ENCODE peak calls at places on chromosome 18, in four cellular contexts. J, N, U and Z are unnamed samples. For H3K36me3, the result is how much of the 10 kb centered on the place peaks cover.

GRCh38 chr18:2627821-2628276 is 27.7 kb upstream of the SMCHD1 start:
- DNase-seq in J (peak), N (no peak), U (no peak), Z (no peak)

GRCh38 chr18:55470826-55471225 is 117.2 kb downstream of the TCF4 start:
- DNase-seq in J (no peak), N (no peak), U (no peak), Z (no peak)

GRCh38 chr18:73719611-73720010 is 428.0 kb downstream of the FBXO15 start:
- DNase-seq in J (no peak), N (no peak), U (no peak), Z (no peak)

GRCh38 chr18:31204833-31205232 is 42.2 kb upstream of the DSC1 start:
- DNase-seq in J (no peak), N (peak), U (no peak), Z (no peak)

GRCh38 chr18:51150430-51150746 is 47.1 kb downstream of the MEX3C start:
- DNase-seq in J (no peak), N (no peak), U (no peak), Z (no peak)

GRCh38 chr18:48838921-48839818 is 111.6 kb downstream of the SMAD7 start:
- DNase-seq in J (peak), N (no peak), U (no peak), Z (no peak)

GRCh38 chr18:1014951-1015627 is 110.4 kb downstream of the ADCYAP1 start:
- DNase-seq in J (no peak), N (no peak), U (peak), Z (no peak)

GRCh38 chr18:1034971-1035370 is 130.3 kb downstream of the ADCYAP1 start:
- DNase-seq in J (no peak), N (no peak), U (no peak), Z (no peak)

GRCh38 chr18:50776383-50776782 is 43.4 kb downstream of the MRO start:
- DNase-seq in J (no peak), N (no peak), U (no peak), Z (no peak)

GRCh38 chr18:32542221-32542798 is 71.6 kb upstream of the GAREM1 start:
- DNase-seq in J (no peak), N (no peak), U (peak), Z (no peak)

GRCh38 chr18:35362531-35362930 is 14.6 kb downstream of the ZNF396 start:
- DNase-seq in J (no peak), N (no peak), U (no peak), Z (no peak)

GRCh38 chr18:3592864-3593263 is 142.9 kb downstream of the TGIF1 start:
- DNase-seq in J (no peak), N (no peak), U (peak), Z (no peak)

GRCh38 chr18:46360841-46361240 is 256.7 kb downstream of the HAUS1 start:
- DNase-seq in J (no peak), N (no peak), U (no peak), Z (no peak)

GRCh38 chr18:50956116-50956515 is 11.7 kb upstream of the ELAC1 start:
- DNase-seq in J (peak), N (no peak), U (no peak), Z (no peak)

GRCh38 chr18:40673150-40673549 is 1281.9 kb upstream of the PIK3C3 start:
- DNase-seq in J (no peak), N (no peak), U (no peak), Z (no peak)

GRCh38 chr18:59249186-59249774 is 24.0 kb downstream of the RAX start:
- DNase-seq in J (peak), N (peak), U (peak), Z (no peak)

GRCh38 chr18:8097399-8097798 is 511.8 kb upstream of the RAB12 start:
- DNase-seq in J (no peak), N (no peak), U (no peak), Z (no peak)

GRCh38 chr18:40935423-40935822 is 1019.6 kb upstream of the PIK3C3 start:
- DNase-seq in J (peak), N (no peak), U (peak), Z (no peak)

GRCh38 chr18:77870894-77871293 is 621.2 kb downstream of the GALR1 start:
- DNase-seq in J (no peak), N (no peak), U (no peak), Z (no peak)

GRCh38 chr18:9466127-9466526 is 9.2 kb upstream of the RALBP1 start:
- DNase-seq in J (no peak), N (no peak), U (no peak), Z (no peak)

GRCh38 chr18:54480616-54481015 is 110.4 kb upstream of the DYNAP start:
- DNase-seq in J (no peak), N (no peak), U (no peak), Z (no peak)

GRCh38 chr18:3816601-3817363 is 366.8 kb downstream of the TGIF1 start:
- DNase-seq in J (peak), N (no peak), U (no peak), Z (no peak)

GRCh38 chr18:58438161-58438983 is 190.5 kb downstream of the ALPK2 start:
- DNase-seq in J (peak), N (no peak), U (no peak), Z (no peak)

GRCh38 chr18:8107426-8107825 is 501.8 kb upstream of the RAB12 start:
- DNase-seq in J (peak), N (no peak), U (no peak), Z (no peak)

GRCh38 chr18:5237723-5238370 is 40.8 kb upstream of the AKAIN1 start:
- DNase-seq in J (peak), N (peak), U (peak), Z (peak)

GRCh38 chr18:3596324-3597158 is 146.6 kb downstream of the TGIF1 start:
- DNase-seq in J (peak), N (peak), U (no peak), Z (peak)

GRCh38 chr18:58562146-58562998 is 66.5 kb downstream of the ALPK2 start:
- DNase-seq in J (no peak), N (no peak), U (no peak), Z (no peak)

GRCh38 chr18:51569153-51569552 is 371.7 kb upstream of the MEX3C start:
- DNase-seq in J (no peak), N (no peak), U (no peak), Z (no peak)

GRCh38 chr18:41594582-41594981 is 360.5 kb upstream of the PIK3C3 start:
- DNase-seq in J (no peak), N (no peak), U (no peak), Z (no peak)

GRCh38 chr18:2978626-2979025 is 34.3 kb downstream of the LPIN2 start:
- DNase-seq in J (peak), N (no peak), U (no peak), Z (no peak)

GRCh38 chr18:59870623-59871130 is 29.1 kb upstream of the PMAIP1 start:
- DNase-seq in J (no peak), N (no peak), U (no peak), Z (no peak)

GRCh38 chr18:63237911-63238710 is 81.5 kb downstream of the BCL2 start:
- DNase-seq in J (peak), N (peak), U (peak), Z (no peak)

GRCh38 chr18:48152549-48152948 is 222.1 kb upstream of the SMAD2 start:
- DNase-seq in J (peak), N (no peak), U (no peak), Z (no peak)

GRCh38 chr18:39523281-39523680 is 1957.7 kb upstream of the CELF4 start:
- DNase-seq in J (peak), N (no peak), U (no peak), Z (no peak)

GRCh38 chr18:413263-413662 is 87.2 kb downstream of the COLEC12 start:
- DNase-seq in J (no peak), N (no peak), U (no peak), Z (no peak)

GRCh38 chr18:37314534-37314933 is 251.1 kb downstream of the CELF4 start:
- DNase-seq in J (no peak), N (no peak), U (peak), Z (no peak)

GRCh38 chr18:37318360-37319037 is 247.1 kb downstream of the CELF4 start:
- DNase-seq in J (no peak), N (no peak), U (no peak), Z (no peak)

GRCh38 chr18:37316468-37316867 is 249.1 kb downstream of the CELF4 start:
- DNase-seq in J (no peak), N (no peak), U (no peak), Z (no peak)

GRCh38 chr18:37317486-37317885 is 248.1 kb downstream of the CELF4 start:
- DNase-seq in J (no peak), N (no peak), U (no peak), Z (no peak)

GRCh38 chr18:37315935-37316334 is 249.7 kb downstream of the CELF4 start:
- DNase-seq in J (no peak), N (no peak), U (no peak), Z (no peak)
- TF ChIP-seq CTCF in J (no peak), N (no peak), U (no peak), Z (no peak)

GRCh38 chr18:57352271-57352701 is at the start of gene ST8SIA3:
- DNase-seq in J (no peak), N (no peak), U (peak), Z (no peak)

GRCh38 chr18:57347784-57348183 is 4.6 kb upstream of the ST8SIA3 start:
- DNase-seq in J (no peak), N (no peak), U (no peak), Z (no peak)

GRCh38 chr18:57353137-57353939 is 981 bp downstream of the ST8SIA3 start:
- DNase-seq in J (no peak), N (no peak), U (peak), Z (no peak)

GRCh38 chr18:57353940-57354461 is 1.6 kb downstream of the ST8SIA3 start:
- DNase-seq in J (peak), N (no peak), U (peak), Z (no peak)

DNA sequence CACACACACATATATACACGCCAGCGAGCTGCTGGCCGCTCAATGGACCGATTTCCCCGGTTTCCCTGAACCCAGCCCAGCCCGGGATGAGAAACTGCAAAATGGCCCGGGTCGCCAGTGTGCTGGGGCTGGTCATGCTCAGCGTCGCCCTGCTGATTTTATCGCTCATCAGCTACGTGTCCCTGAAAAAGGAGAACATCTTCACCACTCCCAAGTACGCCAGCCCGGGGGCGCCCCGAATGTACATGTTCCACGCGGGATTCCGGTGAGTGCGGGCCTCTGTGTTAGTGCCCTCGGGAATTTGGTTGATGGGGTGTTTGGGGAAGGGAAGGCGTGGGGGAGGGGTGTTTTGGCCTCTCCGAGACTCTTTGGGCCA is 392 bp downstream of the ST8SIA3 start:
- DNase-seq in J (no peak), N (no peak), U (peak), Z (no peak)
- H3K4me3 ChIP-seq in J (no peak), N (no peak), U (peak), Z (no peak)

GRCh38 chr18:13387856-13388548 is 169.4 kb downstream of the LDLRAD4 start:
- DNase-seq in J (no peak), N (no peak), U (no peak), Z (no peak)

GRCh38 chr18:13388586-13389490 is 170.3 kb downstream of the LDLRAD4 start:
- DNase-seq in J (no peak), N (no peak), U (no peak), Z (no peak)

GRCh38 chr18:13390711-13391110 is 172.2 kb downstream of the LDLRAD4 start:
- DNase-seq in J (no peak), N (no peak), U (no peak), Z (no peak)

GRCh38 chr18:13390196-13390595 is 171.6 kb downstream of the LDLRAD4 start:
- DNase-seq in J (no peak), N (no peak), U (no peak), Z (no peak)

GRCh38 chr18:13389491-13390131 is 171.1 kb downstream of the LDLRAD4 start:
- DNase-seq in J (no peak), N (no peak), U (no peak), Z (no peak)
- H3K36me3 ChIP-seq in J (under half), N (under half), U (under half), Z (under half)

DNA sequence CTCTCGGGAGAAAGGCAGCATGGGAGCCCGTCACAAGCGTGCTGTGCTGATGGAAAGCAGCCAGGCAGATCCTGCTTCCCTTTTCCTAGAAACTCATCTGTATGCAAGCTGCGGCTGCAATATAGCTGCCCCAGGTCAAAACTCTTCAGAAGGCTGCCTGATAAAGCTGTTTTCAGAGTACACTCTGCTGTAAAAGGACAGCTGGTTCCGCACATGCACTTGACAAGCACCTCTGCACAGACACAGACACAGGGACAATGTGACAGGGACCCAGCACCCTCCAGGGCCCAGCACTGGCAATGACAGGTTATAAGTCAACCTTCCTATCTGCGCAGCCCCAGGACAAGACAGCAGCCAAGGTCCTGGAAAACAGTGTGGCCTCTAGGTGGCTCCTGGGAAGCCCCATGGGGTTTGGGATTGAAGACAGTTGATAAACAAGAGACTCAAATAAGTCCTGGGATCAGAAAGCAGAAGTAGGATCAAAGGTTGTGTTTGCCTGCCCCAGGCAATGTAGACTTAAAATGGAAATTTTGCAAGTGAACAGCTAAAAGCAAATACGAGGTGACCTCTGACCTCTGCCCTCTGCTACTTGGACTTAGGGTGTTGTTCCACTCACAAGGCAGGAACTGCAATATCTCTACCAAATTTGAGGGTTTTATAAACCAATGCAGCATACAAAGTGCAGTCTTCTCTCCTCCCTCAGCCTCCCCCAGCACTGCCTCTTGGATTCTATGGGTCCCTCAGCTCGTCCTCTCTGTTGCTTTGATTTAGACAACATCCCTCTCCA is 16.9 kb downstream of the SLC66A2 start:
- DNase-seq in J (no peak), N (peak), U (no peak), Z (no peak)
- TF ChIP-seq CTCF in J (no peak), N (peak), U (peak), Z (no peak)

DNA sequence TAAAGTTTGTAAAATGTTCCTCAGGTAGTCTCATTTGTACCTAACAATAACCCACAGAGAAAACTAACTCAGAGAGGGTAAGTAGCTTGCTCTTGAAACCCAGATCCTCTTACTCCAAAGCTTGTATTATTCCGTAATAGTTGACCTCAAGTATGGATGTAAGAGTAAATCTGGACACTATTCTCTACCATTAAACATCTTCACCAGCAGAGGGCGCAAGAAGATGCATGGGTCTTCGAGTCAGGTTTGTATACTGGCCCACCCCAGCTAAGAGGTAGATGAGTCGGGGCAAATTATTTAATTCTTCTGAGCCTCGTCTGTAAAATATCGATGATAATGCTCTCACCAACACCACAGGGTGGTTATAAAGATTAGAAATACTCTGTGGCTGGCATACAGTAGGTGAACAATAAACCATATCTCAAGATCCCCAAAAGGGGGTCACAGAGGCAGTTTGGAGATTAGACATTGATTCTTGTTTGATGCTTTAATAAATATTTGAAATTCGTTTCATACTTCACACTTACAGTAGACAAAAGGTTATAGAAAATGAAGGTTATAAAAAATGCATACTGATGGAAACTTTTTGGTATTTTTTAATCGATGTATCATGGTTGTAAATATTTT is 3.5 kb upstream of the CABLES1 start:
- DNase-seq in J (peak), N (peak), U (peak), Z (no peak)
- H3K4me3 ChIP-seq in J (no peak), N (no peak), U (no peak), Z (no peak)

GRCh38 chr18:26071725-26072124 is 18.7 kb downstream of the SS18 start:
- DNase-seq in J (no peak), N (no peak), U (no peak), Z (no peak)
- H3K36me3 ChIP-seq in J (under half), N (under half), U (under half), Z (under half)

GRCh38 chr18:11150271-11150615 is 874 bp upstream of the PIEZO2 start:
- DNase-seq in J (no peak), N (no peak), U (peak), Z (no peak)

GRCh38 chr18:11154983-11155759 is 5.8 kb upstream of the PIEZO2 start:
- DNase-seq in J (no peak), N (no peak), U (no peak), Z (no peak)

GRCh38 chr18:11156977-11157376 is 7.6 kb upstream of the PIEZO2 start:
- DNase-seq in J (no peak), N (no peak), U (no peak), Z (no peak)

GRCh38 chr18:11153096-11153495 is 3.7 kb upstream of the PIEZO2 start:
- DNase-seq in J (no peak), N (no peak), U (no peak), Z (no peak)

GRCh38 chr18:11154369-11154982 is 5.1 kb upstream of the PIEZO2 start:
- DNase-seq in J (peak), N (no peak), U (peak), Z (peak)
- TF ChIP-seq CTCF in J (peak), N (no peak), U (peak), Z (peak)

GRCh38 chr18:76145506-76145905 is 349.5 kb downstream of the ZNF516 start:
- DNase-seq in J (no peak), N (no peak), U (no peak), Z (no peak)
- H3K4me3 ChIP-seq in J (no peak), N (no peak), U (no peak), Z (no peak)

GRCh38 chr18:44655435-44655834 is 25.3 kb upstream of the SETBP1 start:
- DNase-seq in J (no peak), N (no peak), U (no peak), Z (no peak)
- H3K36me3 ChIP-seq in J (under half), N (under half), U (under half), Z (under half)